ENCODE peak calls at places on chromosome 19, in five cellular contexts. P, H, Z, F and S are unnamed samples. For H3K4me1, the result is how much of the 10 kb centered on the place peaks cover.

GRCh38 chr19:54390942-54391577 is 24.2 kb upstream of the TTYH1 start:
- DNase-seq in P (peak), Z (no peak), F (peak), H (no peak), S (no peak)

GRCh38 chr19:39111593-39112199 is 13.9 kb upstream of the PAK4 start:
- DNase-seq in H (no peak), P (no peak), F (no peak), Z (no peak), S (no peak)

GRCh38 chr19:53521373-53522202 is 16.4 kb upstream of the ZNF331 start:
- DNase-seq in Z (no peak), F (no peak), H (no peak), P (no peak), S (no peak)

GRCh38 chr19:11560404-11560988 is 1.5 kb upstream of the ELOF1 start:
- DNase-seq in P (peak), Z (no peak), H (no peak), F (peak), S (no peak)

GRCh38 chr19:1248454-1249297 is at the start of gene MIDN:
- DNase-seq in Z (peak), P (peak), H (no peak), F (peak), S (peak)

GRCh38 chr19:3494051-3494450 is 6.4 kb downstream of the DOHH start:
- DNase-seq in Z (no peak), H (no peak), P (no peak), F (peak), S (no peak)

GRCh38 chr19:55058781-55059610 is 4.0 kb downstream of the RDH13 start:
- DNase-seq in P (no peak), F (no peak), Z (no peak), H (no peak), S (no peak)

GRCh38 chr19:54178581-54179261 is 5.8 kb upstream of the TMC4 start:
- DNase-seq in F (peak), H (no peak), P (no peak), Z (no peak), S (no peak)

GRCh38 chr19:43519436-43520088 is 7.4 kb downstream of the ETHE1 start:
- DNase-seq in Z (peak), H (peak), F (peak), P (peak), S (no peak)

GRCh38 chr19:15129856-15130580 is 22.8 kb downstream of the SYDE1 start:
- DNase-seq in P (no peak), Z (no peak), F (no peak), H (no peak), S (no peak)

GRCh38 chr19:49441210-49441959 is at the start of gene SLC17A7:
- DNase-seq in H (peak), Z (peak), F (peak), P (peak), S (no peak)

DNA sequence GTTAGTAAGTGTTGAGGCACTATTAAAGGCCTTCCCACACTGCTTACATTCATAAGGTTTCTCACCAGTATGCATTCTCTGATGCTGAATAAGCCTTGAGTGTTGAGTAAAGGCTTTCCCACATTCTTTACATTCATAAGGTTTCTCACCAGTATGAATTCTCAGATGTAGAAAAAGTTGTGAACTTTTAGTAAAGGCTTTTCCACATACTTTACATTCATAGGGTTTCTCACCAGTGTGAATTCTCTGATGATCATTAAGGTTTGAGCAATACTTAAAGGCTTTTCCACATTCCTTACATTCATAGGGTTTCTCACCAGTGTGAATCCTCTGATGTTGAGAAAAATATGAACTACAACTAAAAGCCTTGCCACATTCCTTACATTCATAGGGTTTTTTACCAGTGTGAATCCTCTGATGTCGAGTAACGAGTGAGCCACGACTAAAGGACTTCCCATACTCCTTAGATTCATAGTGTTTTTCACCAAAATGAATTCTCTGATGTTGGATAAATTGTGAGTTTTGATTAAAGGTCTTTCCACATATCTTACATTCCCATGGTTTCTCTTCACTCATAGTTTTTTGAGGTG is 24.2 kb downstream of the ZNF829 start:
- DNase-seq in H (no peak), P (no peak), Z (no peak), F (no peak), S (no peak)
- H3K4me3 ChIP-seq in H (no peak), P (peak), Z (no peak), F (no peak), S (no peak)

DNA sequence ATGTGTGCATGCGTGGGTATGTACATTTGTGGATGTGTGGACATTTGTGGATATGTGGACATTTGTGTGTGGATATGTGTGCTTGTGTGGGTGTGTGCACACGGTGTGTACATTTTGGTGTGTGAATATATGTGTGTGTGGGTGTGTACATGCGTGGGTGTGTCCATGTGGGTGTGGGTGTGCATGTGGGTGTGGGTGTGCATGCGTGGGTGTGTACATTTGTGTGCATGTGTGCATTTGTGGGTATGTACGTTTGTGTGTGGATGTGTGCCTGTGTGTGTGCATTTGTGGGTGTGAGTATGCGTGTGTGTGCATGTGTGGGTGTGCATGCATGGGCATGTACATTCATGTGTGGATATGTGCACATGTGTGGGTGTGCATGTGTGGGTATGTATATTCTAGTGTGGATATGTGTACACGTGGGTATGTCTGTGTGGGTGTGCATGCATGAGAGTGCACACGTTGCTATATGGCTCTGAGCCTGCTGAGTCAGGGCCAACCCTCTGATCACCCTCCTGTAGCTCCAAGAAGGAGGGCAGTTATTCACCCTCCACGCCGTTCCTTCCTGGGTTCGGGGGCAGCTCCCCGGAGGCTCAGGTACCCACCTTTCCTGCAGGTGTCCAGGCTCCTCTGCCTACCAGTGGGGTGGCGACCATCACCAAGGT is 20.3 kb downstream of the COMP start:
- DNase-seq in H (no peak), P (no peak), Z (no peak), F (no peak), S (no peak)
- H3K4me1 ChIP-seq in H (under half), P (under half), Z (under half), F (under half), S (under half)

GRCh38 chr19:58330458-58330857 is 3.7 kb downstream of the ZSCAN22 start:
- DNase-seq in P (no peak), H (no peak), F (no peak), Z (no peak), S (no peak)

GRCh38 chr19:58328999-58329398 is 2.2 kb downstream of the ZSCAN22 start:
- DNase-seq in P (no peak), F (peak), H (no peak), Z (no peak), S (no peak)

GRCh38 chr19:58326914-58327726 is at the start of gene ZSCAN22:
- DNase-seq in Z (peak), P (peak), H (peak), F (peak), S (peak)

GRCh38 chr19:58326501-58326913 is 287 bp upstream of the ZSCAN22 start:
- DNase-seq in Z (no peak), F (no peak), H (no peak), P (no peak), S (no peak)

DNA sequence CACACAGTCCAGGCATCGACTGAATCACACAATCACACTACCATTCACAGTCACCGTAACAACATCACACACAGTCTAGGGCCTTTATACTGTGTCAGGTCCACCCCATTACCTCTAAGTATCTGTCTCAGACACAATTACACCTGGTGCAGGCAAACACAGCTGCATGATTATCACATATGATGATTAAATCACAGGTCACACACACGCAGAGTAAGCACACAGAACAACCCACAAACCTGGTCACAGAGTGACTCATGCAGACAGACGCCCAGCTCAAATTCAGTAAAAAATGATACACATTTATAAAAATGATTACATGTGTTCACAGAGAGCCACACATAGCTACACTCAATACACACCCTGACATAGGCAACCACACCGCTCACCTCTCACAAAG is 1.2 kb upstream of the ZSCAN22 start:
- DNase-seq in F (no peak), Z (no peak), P (no peak), H (no peak), S (no peak)
- H3K27ac ChIP-seq in F (no peak), Z (no peak), P (no peak), H (no peak), S (no peak)

DNA sequence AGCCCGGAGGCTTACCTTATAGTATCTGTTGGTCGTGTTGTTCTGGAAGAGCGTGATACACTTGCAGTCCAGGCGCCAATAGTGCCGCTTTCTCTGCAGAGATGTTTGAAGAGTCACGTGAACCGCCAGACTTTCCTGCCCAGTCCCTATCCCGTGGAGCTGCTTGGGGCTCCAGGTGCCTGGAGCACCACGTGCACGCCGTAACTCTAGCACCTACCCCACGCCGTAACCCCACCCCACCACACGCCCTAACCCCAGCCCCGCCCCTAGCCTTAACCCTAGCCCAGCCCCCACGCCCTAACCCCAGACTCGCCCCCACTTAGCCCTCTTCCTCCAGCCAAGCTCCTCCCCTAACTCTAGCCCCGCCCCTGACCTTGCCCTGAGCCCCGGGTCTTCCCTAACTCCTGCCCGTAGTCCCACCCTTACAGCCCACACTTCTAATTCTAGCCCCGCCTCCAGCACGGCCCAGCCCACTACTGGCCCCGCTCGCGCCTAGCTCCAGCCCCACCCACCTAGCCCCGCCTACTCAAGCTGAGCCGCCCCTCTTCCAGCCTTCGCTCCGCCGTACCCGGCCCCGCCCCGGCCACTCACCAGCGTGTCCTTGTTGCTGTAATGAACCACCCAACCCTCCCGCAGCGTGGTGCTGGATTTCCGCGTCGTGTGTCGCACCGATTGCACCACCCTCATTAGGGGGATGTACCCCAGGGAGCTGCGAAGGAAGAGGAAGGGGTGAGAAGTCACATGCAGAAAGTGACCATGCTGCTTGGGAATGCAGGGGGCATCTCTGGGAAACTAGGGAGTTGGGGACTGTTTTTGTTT is 19.6 kb downstream of the PRKD2 start:
- DNase-seq in P (no peak), F (peak), H (peak), Z (peak), S (no peak)
- H3K4me3 ChIP-seq in P (no peak), F (no peak), H (no peak), Z (no peak), S (peak)